ENCODE peak calls at places on chromosome 4, in ten cellular contexts. T, S, Y, W, L, U, E, C, O and D are unnamed samples.

GRCh38 chr4:141102367-141102766 is 30.9 kb downstream of the RNF150 start:
- DNase-seq in T (no peak), S (no peak), Y (peak), W (no peak), L (no peak), U (peak), E (no peak), C (peak), O (peak), D (no peak)

GRCh38 chr4:82648356-82648755 is 86.6 kb upstream of the TMEM150C start:
- DNase-seq in T (no peak), S (no peak), Y (peak), W (no peak), L (no peak), U (peak), E (no peak), C (no peak), O (no peak), D (no peak)

GRCh38 chr4:14841801-14842748 is 160.2 kb upstream of the CPEB2 start:
- DNase-seq in T (no peak), S (no peak), Y (no peak), W (no peak), L (no peak), U (no peak), E (no peak), C (no peak), O (peak), D (peak)

GRCh38 chr4:141636771-141637460 is 533 bp downstream of the IL15 start:
- DNase-seq in T (no peak), S (peak), Y (peak), W (peak), L (peak), U (peak), E (peak), C (peak), O (peak), D (peak)

GRCh38 chr4:23202712-23203247 is 510.0 kb downstream of the GBA3 start:
- DNase-seq in T (no peak), S (no peak), Y (no peak), W (no peak), L (no peak), U (no peak), E (no peak), C (no peak), O (no peak), D (no peak)

GRCh38 chr4:144295286-144295995 is 154.9 kb upstream of the GYPA start:
- DNase-seq in T (no peak), S (no peak), Y (no peak), W (no peak), L (no peak), U (peak), E (no peak), C (no peak), O (no peak), D (no peak)

GRCh38 chr4:52823478-52824092 is 38.5 kb upstream of the RASL11B start:
- DNase-seq in T (no peak), S (no peak), Y (peak), W (no peak), L (no peak), U (peak), E (no peak), C (peak), O (peak), D (no peak)

GRCh38 chr4:38114435-38114834 is 154.2 kb downstream of the PTTG2 start:
- DNase-seq in T (no peak), S (no peak), Y (no peak), W (no peak), L (no peak), U (no peak), E (no peak), C (no peak), O (no peak), D (peak)

GRCh38 chr4:102535398-102536082 is 34.4 kb downstream of the NFKB1 start:
- DNase-seq in T (no peak), S (no peak), Y (peak), W (no peak), L (no peak), U (peak), E (no peak), C (peak), O (peak), D (no peak)

GRCh38 chr4:73187325-73187724 is 71.3 kb downstream of the ANKRD17 start:
- DNase-seq in T (no peak), S (no peak), Y (peak), W (no peak), L (no peak), U (peak), E (no peak), C (peak), O (peak), D (no peak)

GRCh38 chr4:153212755-153213154 is 8.5 kb downstream of the TRIM2 start:
- DNase-seq in T (no peak), S (no peak), Y (no peak), W (no peak), L (no peak), U (no peak), E (peak), C (no peak), O (no peak), D (no peak)

GRCh38 chr4:139977838-139978604 is 176.0 kb downstream of the MAML3 start:
- DNase-seq in T (no peak), S (peak), Y (no peak), W (no peak), L (no peak), U (no peak), E (no peak), C (no peak), O (no peak), D (no peak)